ENCODE peak calls at places on chromosome 19, in seven cellular contexts. I is choroid plexus epithelial cell, C is cardiac muscle cell, W is transverse colon, F is fibroblast of lung, G is ovary, J is dorsolateral prefrontal cortex. P is an unnamed sample.

GRCh38 chr19:45790942-45791341 is 1.7 kb downstream of the DMWD start:
- DNase-seq in F (no peak), G (no peak), I (no peak), W (peak), J (no peak), C (no peak), P (no peak)

GRCh38 chr19:44635581-44636438 is 7.9 kb upstream of the PVR start:
- DNase-seq in I (peak), G (no peak), W (no peak), C (no peak), J (no peak), F (peak), P (peak)

GRCh38 chr19:5498817-5499535 is 43.8 kb downstream of the ZNRF4 start:
- DNase-seq in W (no peak), C (no peak), I (no peak), G (no peak), J (no peak), F (no peak), P (no peak)

GRCh38 chr19:1272423-1273262 is 2.7 kb upstream of the FAM174C start:
- DNase-seq in F (no peak), W (no peak), J (no peak), C (no peak), I (no peak), G (no peak), P (no peak)

GRCh38 chr19:2613507-2614295 is 88.8 kb downstream of the GNG7 start:
- DNase-seq in W (peak), I (peak), C (peak), J (no peak), G (peak), F (peak), P (no peak)

GRCh38 chr19:5225486-5226345 is 114.9 kb downstream of the PTPRS start:
- DNase-seq in C (no peak), W (no peak), I (peak), F (no peak), G (no peak), J (no peak), P (no peak)

GRCh38 chr19:29917911-29918310 is 24.1 kb upstream of the URI1 start:
- DNase-seq in F (no peak), W (no peak), J (no peak), I (no peak), G (no peak), C (no peak), P (no peak)

GRCh38 chr19:21092107-21092506 is 10.1 kb downstream of the ZNF714 start:
- DNase-seq in G (no peak), F (peak), W (no peak), C (peak), I (peak), J (no peak), P (no peak)

GRCh38 chr19:2103308-2103707 is 6.6 kb downstream of the IZUMO4 start:
- DNase-seq in C (no peak), F (no peak), W (no peak), I (no peak), J (no peak), G (no peak), P (no peak)

GRCh38 chr19:41848666-41849065 is 3.8 kb downstream of the DMRTC2 start:
- DNase-seq in C (no peak), W (no peak), F (no peak), G (no peak), J (no peak), I (no peak), P (no peak)

GRCh38 chr19:2579678-2580280 is 103.9 kb downstream of the GADD45B start:
- DNase-seq in I (no peak), W (no peak), C (no peak), G (peak), F (no peak), J (peak), P (no peak)

GRCh38 chr19:2552859-2553258 is 76.9 kb downstream of the GADD45B start:
- DNase-seq in F (no peak), J (no peak), W (peak), G (no peak), I (peak), C (no peak), P (no peak)

GRCh38 chr19:4013886-4014540 is 6.5 kb downstream of the PIAS4 start:
- DNase-seq in G (peak), W (no peak), C (no peak), I (no peak), F (no peak), J (no peak), P (no peak)

GRCh38 chr19:46674416-46675178 is 13.6 kb upstream of the DACT3 start:
- DNase-seq in I (peak), F (no peak), G (peak), W (no peak), J (no peak), C (no peak), P (no peak)

GRCh38 chr19:56988271-56988670 is 131.5 kb upstream of the USP29 start:
- DNase-seq in F (no peak), G (peak), W (no peak), J (no peak), I (no peak), C (no peak), P (no peak)

GRCh38 chr19:29539131-29539530 is 13.3 kb downstream of the VSTM2B start:
- DNase-seq in J (peak), C (no peak), G (no peak), F (no peak), W (no peak), I (no peak), P (no peak)

GRCh38 chr19:6891761-6892385 is 4.5 kb downstream of the ADGRE1 start:
- DNase-seq in W (no peak), J (no peak), I (no peak), C (no peak), G (no peak), F (no peak), P (no peak)

GRCh38 chr19:42762782-42763181 is 2.7 kb downstream of the PSG8 start:
- DNase-seq in I (peak), J (no peak), W (no peak), F (no peak), C (no peak), G (no peak), P (no peak)

GRCh38 chr19:36116344-36116637 is 1.0 kb downstream of the TBCB start:
- DNase-seq in F (no peak), C (no peak), G (no peak), I (no peak), W (no peak), J (no peak), P (no peak)

GRCh38 chr19:55753401-55753800 is 5.5 kb upstream of the RFPL4A start:
- DNase-seq in F (no peak), J (no peak), W (peak), C (no peak), I (no peak), G (no peak), P (no peak)

GRCh38 chr19:8482696-8483095 is 19.7 kb downstream of the PRAM1 start:
- DNase-seq in I (no peak), J (no peak), C (no peak), F (no peak), W (no peak), G (peak), P (no peak)

GRCh38 chr19:29967623-29968022 is 25.6 kb downstream of the URI1 start:
- DNase-seq in J (no peak), G (no peak), I (peak), F (peak), W (no peak), C (peak), P (no peak)

GRCh38 chr19:53696951-53697350 is 65.2 kb downstream of the DPRX start:
- DNase-seq in C (peak), I (peak), W (no peak), F (no peak), G (no peak), J (no peak), P (no peak)

GRCh38 chr19:507286-508203 is at the start of gene TPGS1:
- DNase-seq in C (peak), J (peak), G (peak), W (peak), F (peak), I (peak), P (no peak)

GRCh38 chr19:35222373-35223005 is 6.0 kb downstream of the FAM187B start:
- DNase-seq in G (no peak), C (no peak), J (no peak), F (no peak), I (no peak), W (no peak), P (no peak)

GRCh38 chr19:6503407-6504201 is 1.5 kb upstream of the TUBB4A start:
- DNase-seq in W (no peak), I (no peak), G (no peak), F (no peak), J (no peak), C (no peak), P (no peak)

GRCh38 chr19:40234429-40235237 is 8.1 kb upstream of the CCNP start:
- DNase-seq in C (no peak), J (no peak), I (no peak), F (no peak), W (no peak), G (no peak), P (no peak)

GRCh38 chr19:485583-486236 is 10.6 kb upstream of the MADCAM1 start:
- DNase-seq in C (peak), G (peak), W (no peak), F (no peak), I (peak), J (peak), P (no peak)

GRCh38 chr19:27765912-27766725 is 1446.8 kb downstream of the UQCRFS1 start:
- DNase-seq in C (no peak), W (no peak), F (no peak), J (no peak), I (no peak), G (no peak), P (no peak)

GRCh38 chr19:46901701-46902401 is 41.1 kb downstream of the ARHGAP35 start:
- DNase-seq in I (no peak), G (no peak), F (no peak), C (no peak), W (no peak), J (no peak), P (peak)

GRCh38 chr19:45879971-45880370 is 6.0 kb downstream of the IRF2BP1 start:
- DNase-seq in F (no peak), I (no peak), J (no peak), W (no peak), G (no peak), C (no peak), P (no peak)

GRCh38 chr19:38642176-38642575 is 5.3 kb upstream of the ACTN4 start:
- DNase-seq in W (no peak), C (no peak), F (no peak), J (no peak), G (no peak), I (no peak), P (no peak)
- H3K4me3 ChIP-seq in W (no peak), C (no peak), F (no peak), J (no peak), G (no peak), I (no peak), P (no peak)

GRCh38 chr19:14318873-14319272 is 62.4 kb upstream of the ADGRE5 start:
- DNase-seq in G (no peak), C (no peak), F (no peak), I (peak), J (no peak), W (peak), P (no peak)
- TF ChIP-seq CTCF in G (no peak), C (peak), F (peak), I (peak), J (no peak), W (no peak), P (peak)

GRCh38 chr19:10339977-10340376 is 553 bp upstream of the ICAM3 start:
- DNase-seq in F (no peak), J (no peak), G (no peak), C (no peak), I (no peak), W (no peak), P (no peak)
- H3K4me3 ChIP-seq in F (no peak), J (no peak), G (no peak), C (no peak), I (no peak), W (no peak), P (no peak)

DNA sequence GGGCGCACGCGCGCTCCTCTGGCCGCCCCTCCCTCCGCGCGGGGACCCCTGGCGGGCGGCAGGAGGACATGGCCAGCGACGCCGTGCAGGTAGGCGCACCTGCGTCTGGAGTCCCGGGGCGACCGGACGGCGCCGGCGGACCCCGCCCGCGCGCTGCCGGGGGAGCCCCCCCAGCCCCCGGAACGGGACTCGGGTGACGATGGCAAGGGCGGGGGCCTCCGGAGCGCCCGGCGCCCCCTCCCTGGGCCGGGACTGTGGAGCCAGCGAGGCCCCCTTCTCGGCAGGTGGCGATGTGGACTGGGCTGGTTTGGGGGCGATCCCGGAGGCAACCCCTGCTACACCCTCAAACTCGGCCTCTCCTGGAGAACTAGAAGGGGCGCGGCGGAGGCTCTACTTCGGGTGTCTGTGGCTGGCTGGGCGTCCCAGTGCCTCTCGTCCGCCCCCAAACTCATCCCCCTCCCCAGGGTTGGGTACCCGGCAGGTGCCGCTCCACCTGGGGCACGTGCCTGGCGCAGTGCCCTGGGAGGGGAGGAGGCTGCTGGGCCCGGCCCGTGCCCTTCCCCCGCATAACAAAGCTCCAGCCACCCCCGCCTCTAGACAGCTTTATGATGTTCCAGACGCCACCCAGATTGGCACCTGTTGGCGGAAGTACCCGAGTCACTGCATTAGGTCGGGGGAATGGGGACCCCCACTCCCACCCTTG is 499 bp downstream of the PKN1 start:
- DNase-seq in F (no peak), J (no peak), C (no peak), G (peak), I (no peak), W (peak), P (no peak)
- TF ChIP-seq CTCF in F (no peak), J (no peak), C (no peak), G (no peak), I (no peak), W (peak), P (no peak)

GRCh38 chr19:49130325-49130724 is 11.0 kb downstream of the PPFIA3 start:
- DNase-seq in F (no peak), I (no peak), J (no peak), C (no peak), W (no peak), G (no peak), P (no peak)

GRCh38 chr19:49126575-49126974 is 7.2 kb downstream of the PPFIA3 start:
- DNase-seq in G (no peak), F (no peak), I (no peak), J (no peak), W (no peak), C (no peak), P (no peak)

GRCh38 chr19:49127674-49128544 is 8.6 kb downstream of the PPFIA3 start:
- DNase-seq in F (peak), G (peak), C (peak), W (peak), I (peak), J (peak), P (peak)

GRCh38 chr19:49128545-49129237 is 9.3 kb downstream of the PPFIA3 start:
- DNase-seq in I (no peak), J (no peak), W (no peak), G (no peak), C (no peak), F (no peak), P (no peak)

GRCh38 chr19:49129238-49129583 is 9.9 kb downstream of the PPFIA3 start:
- DNase-seq in W (no peak), I (no peak), J (no peak), F (no peak), G (no peak), C (no peak), P (no peak)
- H3K4me3 ChIP-seq in W (no peak), I (no peak), J (no peak), F (no peak), G (no peak), C (peak), P (no peak)

DNA sequence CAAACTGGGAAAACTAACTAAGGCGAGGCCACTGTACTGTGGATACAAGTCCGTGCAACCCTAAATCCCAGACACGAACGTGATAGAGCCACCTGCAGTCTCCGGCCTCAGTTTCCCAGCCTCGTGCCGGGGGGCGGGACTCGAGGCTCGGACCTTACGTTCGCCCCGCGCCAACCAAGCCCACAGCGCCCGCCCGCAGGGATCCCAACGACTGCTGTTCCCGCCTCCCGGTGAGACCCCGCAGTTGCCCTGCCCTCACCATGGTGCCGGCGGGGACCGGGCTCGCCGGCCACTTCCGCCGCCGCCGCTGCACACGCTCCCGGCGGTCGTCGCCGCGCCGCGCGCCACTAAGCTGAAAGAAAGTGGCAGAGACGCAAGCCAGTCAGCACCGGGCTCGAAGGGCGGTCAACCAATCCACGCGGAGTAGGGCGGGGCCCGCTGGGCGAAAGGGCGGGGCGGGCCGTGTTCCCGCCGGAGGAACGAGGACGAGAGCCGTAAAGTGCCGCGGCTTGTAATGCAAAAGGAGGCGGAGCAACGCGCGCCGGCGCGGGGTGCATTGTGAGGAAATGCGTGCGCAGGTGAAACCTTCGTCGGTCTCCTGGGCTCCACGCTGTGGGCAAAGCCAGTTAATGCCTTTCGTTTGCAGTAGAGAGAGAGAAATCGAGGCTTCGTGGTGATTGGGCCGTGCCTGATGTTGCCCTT is at the start of gene LSM4:
- DNase-seq in C (peak), J (peak), G (peak), I (peak), F (peak), W (peak), P (peak)
- TF ChIP-seq CTCF in C (no peak), J (peak), G (no peak), I (peak), F (no peak), W (peak), P (peak)